ENCODE peak calls at places on chromosomes 12 and 14, in ten cellular contexts. L is anterior cingulate cortex; J is HL-60; Q is AG04450; Y is stimulated activated CD4-positive, alpha-beta T cell treated with anti-CD3 and anti-CD28 coated beads, Interleukin-2, amount 100 ng/mL, for 4 hours; D is GM13976; E is stomach; U is T-helper 9 cell; W is occipital lobe; K is GM04503. H is an unnamed sample.

GRCh38 chr12:50110127-50110761 is 1.8 kb upstream of the COX14 start:
- DNase-seq in Y (no peak), U (no peak), D (peak; percentile 66), K (no peak), J (peak; percentile 37), E (peak; percentile 70), W (no peak), Q (no peak), L (no peak), H (no peak)

GRCh38 chr12:68893741-68894140 is 39.2 kb downstream of the CPM start:
- DNase-seq in E (no peak), Q (no peak), D (no peak), J (no peak), K (no peak), L (no peak), Y (no peak), W (no peak), U (no peak), H (no peak)

GRCh38 chr14:59465570-59466150 is 480 bp upstream of the GPR135 start:
- DNase-seq in E (no peak), K (no peak), W (no peak), J (no peak), D (no peak), U (no peak), L (no peak), Q (no peak), Y (no peak), H (no peak)

GRCh38 chr14:104542871-104543830 is 36.4 kb upstream of the C14orf180 start:
- DNase-seq in L (no peak), U (no peak), Q (no peak), K (no peak), W (no peak), D (no peak), E (no peak), Y (no peak), J (no peak), H (no peak)

GRCh38 chr14:77322209-77322902 is 1.5 kb downstream of the GSTZ1 start:
- DNase-seq in Q (no peak), W (no peak), Y (no peak), U (no peak), L (no peak), K (no peak), J (no peak), D (no peak), E (no peak), H (no peak)

GRCh38 chr12:80553316-80553715 is 109.3 kb downstream of the PTPRQ start:
- DNase-seq in Y (no peak), L (no peak), Q (peak; percentile 53), U (no peak), E (no peak), K (peak; percentile 71), J (no peak), W (no peak), D (no peak), H (no peak)

GRCh38 chr12:109738878-109739665 is 25.4 kb downstream of the FAM222A start:
- DNase-seq in E (peak; percentile 17), D (no peak), Q (no peak), L (no peak), J (no peak), K (peak; percentile 27), Y (no peak), W (no peak), U (no peak), H (peak; percentile 5)

GRCh38 chr14:69658664-69659261 is 47.4 kb downstream of the SUSD6 start:
- DNase-seq in L (no peak), J (no peak), D (no peak), Q (no peak), U (no peak), W (no peak), E (no peak), K (no peak), Y (no peak), H (no peak)

GRCh38 chr12:120006248-120006975 is 17.4 kb downstream of the BICDL1 start:
- DNase-seq in E (no peak), Y (no peak), K (no peak), Q (no peak), D (no peak), J (no peak), W (no peak), L (no peak), U (no peak), H (no peak)

GRCh38 chr12:131105736-131106356 is 152.1 kb downstream of the ADGRD1 start:
- DNase-seq in Y (peak; percentile 50), D (no peak), L (no peak), Q (no peak), W (peak; percentile 65), K (no peak), J (no peak), E (no peak), U (no peak), H (peak; percentile 13)

GRCh38 chr12:54786081-54786480 is 68.2 kb upstream of the MUCL1 start:
- DNase-seq in U (no peak), Q (no peak), Y (no peak), L (no peak), D (no peak), E (no peak), J (no peak), K (no peak), W (no peak), H (no peak)

GRCh38 chr14:71594828-71595227 is 337.4 kb upstream of the RGS6 start:
- DNase-seq in U (no peak), K (no peak), J (peak; percentile 1), Q (no peak), D (no peak), E (no peak), W (no peak), L (no peak), Y (no peak), H (no peak)

GRCh38 chr14:68543516-68543915 is 249.4 kb downstream of the ZFP36L1 start:
- DNase-seq in L (no peak), W (no peak), D (no peak), J (no peak), Q (no peak), Y (no peak), U (no peak), E (no peak), K (no peak), H (no peak)

GRCh38 chr14:72619071-72619710 is 274.7 kb downstream of the DPF3 start:
- DNase-seq in L (no peak), U (no peak), K (no peak), Q (no peak), J (no peak), Y (no peak), W (no peak), D (no peak), E (no peak), H (no peak)

GRCh38 chr12:95838125-95838524 is 20.6 kb upstream of the SNRPF start:
- DNase-seq in K (no peak), Q (no peak), D (no peak), U (no peak), J (peak; percentile 10), W (no peak), L (no peak), Y (no peak), E (peak; percentile 64), H (no peak)

GRCh38 chr14:37090026-37090425 is 82.4 kb downstream of the SLC25A21 start:
- DNase-seq in D (no peak), L (no peak), U (no peak), E (no peak), W (no peak), K (no peak), Q (no peak), Y (no peak), J (no peak), H (no peak)

GRCh38 chr12:47987411-47988072 is 16.7 kb downstream of the COL2A1 start:
- DNase-seq in L (no peak), J (no peak), E (no peak), Y (no peak), U (no peak), Q (no peak), W (no peak), D (no peak), K (no peak), H (no peak)

GRCh38 chr12:129902371-129903091 is 1.3 kb downstream of the TMEM132D start:
- DNase-seq in D (no peak), J (no peak), U (no peak), W (no peak), E (no peak), L (no peak), K (no peak), Y (no peak), Q (no peak), H (no peak)

GRCh38 chr12:114967187-114967586 is 283.2 kb upstream of the TBX3 start:
- DNase-seq in L (no peak), K (no peak), D (no peak), Q (no peak), Y (no peak), U (no peak), W (no peak), E (no peak), J (no peak), H (no peak)

GRCh38 chr14:53851394-53852056 is 105.1 kb downstream of the BMP4 start:
- DNase-seq in L (no peak), U (no peak), K (no peak), J (no peak), Y (no peak), W (no peak), E (no peak), Q (no peak), D (no peak), H (no peak)

GRCh38 chr12:71356569-71356968 is 83.0 kb upstream of the LGR5 start:
- DNase-seq in L (no peak), K (no peak), J (no peak), U (no peak), W (no peak), Y (no peak), Q (no peak), D (no peak), E (no peak), H (no peak)

H was measured in glutamatergic neuron.